ENCODE peak calls at places on chromosomes 11 and 22, in seven cellular contexts. H is upper lobe of left lung, M is HCT116, O is GM12878, S is Panc1, P is HepG2, Z is GM23338. C is an unnamed sample.

GRCh38 chr11:75520688-75521087 is 5.1 kb downstream of the GDPD5 start:
- ATAC-seq in H (no peak), M (no peak), O (no peak), S (no peak), P (no peak), Z (no peak), C (no peak)

GRCh38 chr11:11660351-11660750 is 38.5 kb upstream of the GALNT18 start:
- ATAC-seq in H (no peak), M (no peak), O (peak; percentile 47), S (no peak), P (no peak), Z (no peak), C (no peak)

GRCh38 chr11:34242037-34242625 is 115.7 kb downstream of the ABTB2 start:
- ATAC-seq in H (no peak), M (peak; percentile 68), O (peak; percentile 51), S (peak; percentile 11), P (no peak), Z (no peak), C (no peak)

GRCh38 chr22:29093980-29094379 is 21.1 kb downstream of the KREMEN1 start:
- ATAC-seq in H (no peak), M (no peak), O (no peak), S (no peak), P (no peak), Z (no peak), C (peak; percentile 75)

GRCh38 chr22:47221840-47222615 is 459.6 kb downstream of the TBC1D22A start:
- ATAC-seq in H (peak; percentile 20), M (no peak), O (no peak), S (no peak), P (no peak), Z (no peak), C (no peak)

GRCh38 chr11:110710520-110711381 is 1.5 kb downstream of the ARHGAP20 start:
- ATAC-seq in H (no peak), M (no peak), O (no peak), S (no peak), P (no peak), Z (peak; percentile 12), C (no peak)

GRCh38 chr11:69807416-69807815 is 11.8 kb downstream of the FGF3 start:
- ATAC-seq in H (no peak), M (no peak), O (no peak), S (no peak), P (no peak), Z (no peak), C (no peak)

GRCh38 chr11:105598371-105598770 is 11.5 kb upstream of the GRIA4 start:
- ATAC-seq in H (no peak), M (no peak), O (no peak), S (no peak), P (no peak), Z (peak; percentile 62), C (no peak)

GRCh38 chr11:46677169-46677568 is 23.2 kb downstream of the ARHGAP1 start:
- ATAC-seq in H (no peak), M (no peak), O (no peak), S (no peak), P (no peak), Z (peak; percentile 4), C (no peak)

GRCh38 chr11:725624-726202 is 19.7 kb downstream of the EPS8L2 start:
- ATAC-seq in H (no peak), M (no peak), O (peak; percentile 18), S (no peak), P (no peak), Z (peak; percentile 23), C (no peak)

GRCh38 chr11:22076215-22076930 is 116.5 kb upstream of the ANO5 start:
- ATAC-seq in H (no peak), M (no peak), O (no peak), S (no peak), P (no peak), Z (no peak), C (no peak)

GRCh38 chr11:30992513-30992849 is 377.1 kb downstream of the DCDC1 start:
- ATAC-seq in H (no peak), M (peak; percentile 34), O (peak; percentile 78), S (no peak), P (peak; percentile 89), Z (peak; percentile 67), C (no peak)

GRCh38 chr22:38700271-38700788 is 413 bp downstream of the JOSD1 start:
- ATAC-seq in H (peak; percentile 2), M (peak; percentile 39), O (peak; percentile 32), S (peak; percentile 67), P (peak; percentile 32), Z (peak; percentile 21), C (peak; percentile 53)
- H3K4me1 ChIP-seq in H (peaks cover 59% of the 10 kb centered on the region), M (peaks cover 34% of the 10 kb centered on the region), O (peaks cover 12% of the 10 kb centered on the region), S (peaks cover 15% of the 10 kb centered on the region), P (peaks cover 67% of the 10 kb centered on the region), Z (peaks cover 23% of the 10 kb centered on the region), C (peaks cover 66% of the 10 kb centered on the region)

DNA sequence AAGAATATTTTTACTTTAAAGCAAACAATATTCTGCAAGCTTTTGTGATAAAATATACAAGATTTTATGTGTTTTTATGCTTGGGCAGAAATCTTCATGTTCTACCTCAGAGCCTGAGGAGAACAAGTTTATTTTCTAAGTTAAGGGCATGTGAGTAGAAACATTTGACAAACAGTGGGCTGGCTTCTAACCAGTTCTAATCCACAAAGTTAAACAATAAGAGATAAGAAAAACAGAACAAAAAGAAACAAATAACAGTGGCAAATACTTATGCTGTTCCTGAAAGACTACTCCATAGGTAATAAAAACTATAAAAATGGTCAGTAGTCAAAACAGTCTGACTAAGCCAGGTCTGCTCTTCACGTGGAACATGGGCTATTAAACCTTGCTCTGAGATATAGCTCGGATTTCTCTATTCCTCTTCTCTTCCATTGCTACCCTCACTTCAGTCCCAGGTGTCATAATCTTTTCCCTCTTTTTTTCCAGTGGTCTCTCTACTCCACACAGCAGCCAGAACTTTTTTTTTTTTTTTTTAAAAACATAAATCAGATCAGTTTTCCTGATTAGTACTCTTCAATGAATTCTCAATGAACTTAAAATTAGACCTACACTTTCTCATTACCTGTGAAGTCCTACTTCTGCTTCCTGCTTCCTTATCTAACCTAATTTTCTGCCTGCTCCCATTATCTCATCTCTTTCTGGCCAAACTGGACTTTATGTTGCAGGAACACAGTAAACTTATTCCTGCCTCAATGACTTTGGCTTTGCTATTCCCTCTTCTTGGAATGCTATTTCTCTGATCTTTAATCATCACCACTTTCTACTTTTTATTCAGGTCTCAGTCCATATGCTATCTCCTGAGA is 671.1 kb upstream of the CCDC90B start:
- ATAC-seq in H (no peak), M (no peak), O (no peak), S (no peak), P (no peak), Z (no peak), C (no peak)
- TF ChIP-seq POLR2AphosphoS5 in H (no peak), M (no peak), O (no peak), S (no peak), P (no peak), Z (no peak), C (no peak)

DNA sequence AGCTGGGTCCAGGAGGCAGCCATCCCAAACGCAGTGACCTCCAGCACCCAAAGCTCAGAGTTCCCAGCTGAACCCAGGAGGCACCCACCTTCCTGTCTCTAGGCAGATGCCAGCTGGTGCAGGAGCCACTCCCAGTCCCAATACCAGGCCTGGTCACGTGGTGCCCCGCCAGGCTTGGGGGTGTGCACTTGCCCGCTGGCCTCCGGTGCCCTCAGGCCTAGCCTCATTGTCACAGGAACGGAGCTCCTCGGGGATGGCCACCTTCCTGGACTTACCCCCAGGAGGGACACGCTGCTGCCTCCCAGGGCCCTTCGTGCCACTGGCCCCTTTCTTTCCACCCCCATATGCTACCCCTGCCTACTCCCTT is 4.6 kb downstream of the BID start:
- ATAC-seq in H (no peak), M (no peak), O (no peak), S (no peak), P (no peak), Z (no peak), C (no peak)
- H3K4me1 ChIP-seq in H (peaks cover 36% of the 10 kb centered on the region), M (peaks cover 12% of the 10 kb centered on the region), O (peaks cover 42% of the 10 kb centered on the region), S (peaks cover 17% of the 10 kb centered on the region), P (peaks cover 47% of the 10 kb centered on the region), Z (peaks cover 14% of the 10 kb centered on the region), C (peaks cover 19% of the 10 kb centered on the region)

DNA sequence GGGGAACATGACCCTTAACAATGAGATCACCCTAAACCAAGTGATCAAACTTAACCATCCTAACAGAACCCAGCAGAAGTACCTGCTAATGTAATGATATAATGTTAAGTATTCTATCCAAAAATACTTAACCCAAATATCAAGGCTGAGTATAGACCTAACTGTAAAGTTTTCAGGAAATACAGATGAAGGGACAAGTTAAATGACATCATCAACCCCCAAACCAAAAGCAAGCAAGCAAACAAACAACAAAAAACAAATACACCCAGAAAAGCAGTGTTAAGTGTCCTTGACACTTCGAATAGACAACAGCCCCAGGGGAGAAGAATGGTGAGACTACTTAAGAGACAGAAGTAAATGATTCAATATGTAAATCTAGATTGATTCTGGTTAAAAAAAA is 2.7 kb downstream of the CSTF3 start:
- ATAC-seq in H (no peak), M (no peak), O (peak; percentile 7), S (no peak), P (no peak), Z (no peak), C (no peak)
- TF ChIP-seq POLR2AphosphoS5 in H (no peak), M (no peak), O (no peak), S (no peak), P (peak; percentile 19), Z (no peak), C (no peak)

GRCh38 chr11:26017903-26018750 is 313.8 kb upstream of the ANO3 start:
- ATAC-seq in H (no peak), M (no peak), O (no peak), S (no peak), P (no peak), Z (no peak), C (no peak)

GRCh38 chr11:26014456-26015115 is 317.3 kb upstream of the ANO3 start:
- ATAC-seq in H (no peak), M (no peak), O (no peak), S (no peak), P (no peak), Z (no peak), C (no peak)

GRCh38 chr11:26021026-26021425 is 310.9 kb upstream of the ANO3 start:
- ATAC-seq in H (no peak), M (no peak), O (no peak), S (no peak), P (no peak), Z (no peak), C (no peak)

GRCh38 chr11:26011474-26011873 is 320.5 kb upstream of the ANO3 start:
- ATAC-seq in H (no peak), M (no peak), O (no peak), S (no peak), P (no peak), Z (peak; percentile 44), C (no peak)

DNA sequence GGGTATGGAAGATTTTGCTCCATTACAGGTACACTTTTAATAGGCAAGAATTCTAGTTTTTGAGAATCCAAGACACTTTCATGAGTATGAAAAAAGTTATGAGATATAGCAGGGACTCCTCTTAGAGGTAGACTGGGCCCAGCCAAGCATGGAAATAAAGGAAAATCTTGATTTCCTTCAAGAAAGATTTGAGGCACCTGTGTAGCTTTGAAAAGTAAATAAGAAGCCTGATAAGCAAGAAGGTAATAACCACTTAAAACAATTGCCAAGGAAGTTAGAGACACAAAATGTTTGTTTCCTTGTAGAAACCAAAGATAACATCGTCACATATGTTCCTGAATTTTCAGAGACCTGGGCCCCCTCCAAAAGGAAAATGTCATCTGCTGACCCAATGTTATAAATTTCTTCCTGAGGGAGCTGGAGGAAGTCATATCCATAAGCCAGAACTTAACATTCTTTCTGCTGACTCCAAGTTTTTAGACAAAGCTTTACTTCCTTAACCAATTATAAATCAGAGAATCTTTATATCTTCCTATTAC is 314.5 kb upstream of the ANO3 start:
- ATAC-seq in H (no peak), M (no peak), O (no peak), S (no peak), P (no peak), Z (no peak), C (no peak)
- H3K4me1 ChIP-seq in H (no peaks in the 10 kb centered on the region), M (no peaks in the 10 kb centered on the region), O (no peaks in the 10 kb centered on the region), S (no peaks in the 10 kb centered on the region), P (no peaks in the 10 kb centered on the region), Z (no peaks in the 10 kb centered on the region), C (no peaks in the 10 kb centered on the region)

C was measured in gastroesophageal sphincter.